ENCODE peak calls at places on chromosome 9, in four cellular contexts. P, V, F and D are unnamed samples.

GRCh38 chr9:14148501-14149103 is 165.3 kb downstream of the NFIB start:
- DNase-seq in V (no peak), P (no peak), F (no peak), D (no peak)

GRCh38 chr9:108325406-108325805 is 530.4 kb downstream of the ACTL7B start:
- DNase-seq in V (no peak), F (no peak), P (no peak), D (no peak)

GRCh38 chr9:126482361-126483044 is 131.2 kb upstream of the LMX1B start:
- DNase-seq in P (no peak), V (no peak), F (peak; percentile 91), D (peak; percentile 89)

GRCh38 chr9:113682297-113682771 is 193.8 kb upstream of the ZNF618 start:
- DNase-seq in F (peak; percentile 66), P (peak; percentile 16), V (peak; percentile 83), D (peak; percentile 95)

GRCh38 chr9:7273575-7273974 is 515.8 kb downstream of the KDM4C start:
- DNase-seq in F (peak; percentile 62), P (no peak), V (no peak), D (no peak)

GRCh38 chr9:79054500-79054899 is 517.3 kb upstream of the TLE4 start:
- DNase-seq in P (no peak), F (no peak), V (no peak), D (no peak)

GRCh38 chr9:17843236-17843635 is 264.4 kb downstream of the SH3GL2 start:
- DNase-seq in F (no peak), V (no peak), P (no peak), D (no peak)

GRCh38 chr9:23746317-23746716 is 79.7 kb downstream of the ELAVL2 start:
- DNase-seq in V (no peak), F (no peak), P (no peak), D (no peak)

GRCh38 chr9:32010322-32010721 is 374.1 kb upstream of the ACO1 start:
- DNase-seq in V (no peak), F (no peak), P (no peak), D (peak; percentile 28)

GRCh38 chr9:100427366-100428263 is 672 bp downstream of the MSANTD3 start:
- DNase-seq in V (peak; percentile 35), P (no peak), F (peak; percentile 82), D (peak; percentile 86)

GRCh38 chr9:108722396-108722795 is 133.4 kb downstream of the ACTL7B start:
- DNase-seq in P (no peak), F (no peak), V (no peak), D (no peak)

GRCh38 chr9:134678671-134679443 is 37.3 kb downstream of the COL5A1 start:
- DNase-seq in V (no peak), F (peak; percentile 63), P (no peak), D (no peak)

GRCh38 chr9:16664211-16664610 is 206.3 kb downstream of the BNC2 start:
- DNase-seq in P (no peak), V (no peak), F (no peak), D (no peak)

GRCh38 chr9:125906144-125906543 is 159.0 kb downstream of the PBX3 start:
- DNase-seq in F (no peak), P (no peak), V (no peak), D (no peak)

GRCh38 chr9:97990259-97990658 is 7.1 kb downstream of the ANP32B start:
- DNase-seq in P (no peak), F (no peak), V (no peak), D (peak; percentile 57)

GRCh38 chr9:87259543-87259942 is 238.1 kb upstream of the DAPK1 start:
- DNase-seq in V (no peak), P (no peak), F (no peak), D (no peak)

GRCh38 chr9:132485454-132485853 is 75.4 kb downstream of the CFAP77 start:
- DNase-seq in P (no peak), V (no peak), F (no peak), D (no peak)

GRCh38 chr9:37369671-37370070 is 52.8 kb upstream of the GRHPR start:
- DNase-seq in P (no peak), V (no peak), F (no peak), D (peak; percentile 46)

GRCh38 chr9:105344283-105344682 is 99.8 kb downstream of the SLC44A1 start:
- DNase-seq in F (no peak), V (no peak), P (no peak), D (no peak)

GRCh38 chr9:110578896-110579752 is at the start of gene SVEP1:
- DNase-seq in P (no peak), V (no peak), F (peak; percentile 75), D (peak; percentile 84)

GRCh38 chr9:37963936-37964739 is 60.2 kb upstream of the SLC25A51 start:
- DNase-seq in V (no peak), P (no peak), F (no peak), D (no peak)

GRCh38 chr9:134307674-134308638 is 18.3 kb upstream of the RXRA start:
- DNase-seq in F (no peak), V (no peak), P (no peak), D (no peak)

GRCh38 chr9:78369644-78370219 is 72.8 kb downstream of the PSAT1 start:
- DNase-seq in V (peak; percentile 52), F (peak; percentile 87), P (peak; percentile 71), D (peak; percentile 95)

GRCh38 chr9:121405899-121406298 is 35.8 kb upstream of the STOM start:
- DNase-seq in V (no peak), P (no peak), F (no peak), D (no peak)

GRCh38 chr9:69036319-69036718 is 767 bp downstream of the FXN start:
- DNase-seq in P (no peak), V (no peak), F (peak; percentile 18), D (peak; percentile 50)

GRCh38 chr9:13354733-13355132 is 75.2 kb upstream of the MPDZ start:
- DNase-seq in V (no peak), F (no peak), P (no peak), D (no peak)

GRCh38 chr9:116391306-116391900 is 237.8 kb downstream of the PAPPA start:
- DNase-seq in V (no peak), P (no peak), F (no peak), D (peak; percentile 64)

GRCh38 chr9:116387934-116388714 is 234.5 kb downstream of the PAPPA start:
- DNase-seq in F (no peak), V (no peak), P (no peak), D (no peak)

GRCh38 chr9:116394070-116394469 is 240.5 kb downstream of the PAPPA start:
- DNase-seq in V (no peak), F (no peak), P (no peak), D (no peak)

GRCh38 chr9:116389546-116390305 is 236.1 kb downstream of the PAPPA start:
- DNase-seq in V (no peak), P (no peak), F (no peak), D (no peak)

GRCh38 chr9:116390306-116391228 is 237.0 kb downstream of the PAPPA start:
- DNase-seq in P (no peak), V (no peak), F (no peak), D (no peak)
- H3K9ac ChIP-seq in P (no peak overlapping the region), V (no peak overlapping the region), F (no peak overlapping the region), D (no peak overlapping the region)

DNA sequence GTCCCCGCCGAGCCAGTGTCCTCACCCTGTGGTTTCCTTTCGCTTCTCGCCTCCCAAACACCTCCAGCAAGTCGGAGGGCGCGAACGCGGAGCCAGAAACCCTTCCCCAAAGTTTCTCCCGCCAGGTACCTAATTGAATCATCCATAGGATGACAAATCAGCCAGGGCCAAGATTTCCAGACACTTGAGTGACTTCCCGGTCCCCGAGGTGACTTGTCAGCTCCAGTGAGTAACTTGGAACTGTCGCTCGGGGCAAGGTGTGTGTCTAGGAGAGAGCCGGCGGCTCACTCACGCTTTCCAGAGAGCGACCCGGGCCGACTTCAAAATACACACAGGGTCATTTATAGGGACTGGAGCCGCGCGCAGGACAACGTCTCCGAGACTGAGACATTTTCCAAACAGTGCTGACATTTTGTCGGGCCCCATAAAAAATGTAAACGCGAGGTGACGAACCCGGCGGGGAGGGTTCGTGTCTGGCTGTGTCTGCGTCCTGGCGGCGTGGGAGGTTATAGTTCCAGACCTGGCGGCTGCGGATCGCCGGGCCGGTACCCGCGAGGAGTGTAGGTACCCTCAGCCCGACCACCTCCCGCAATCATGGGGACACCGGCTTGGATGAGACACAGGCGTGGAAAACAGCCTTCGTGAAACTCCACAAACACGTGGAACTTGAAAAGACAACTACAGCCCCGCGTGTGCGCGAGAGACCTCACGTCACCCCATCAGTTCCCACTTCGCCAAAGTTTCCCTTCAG is 1.4 kb downstream of the GLIS3 start:
- DNase-seq in P (no peak), F (peak; percentile 56), V (no peak), D (peak; percentile 83)
- H3K9ac ChIP-seq in P (peak overlapping the region; percentile 57), F (peak overlapping the region; percentile 46), V (peak overlapping the region; percentile 70), D (peak overlapping the region; percentile 24)

DNA sequence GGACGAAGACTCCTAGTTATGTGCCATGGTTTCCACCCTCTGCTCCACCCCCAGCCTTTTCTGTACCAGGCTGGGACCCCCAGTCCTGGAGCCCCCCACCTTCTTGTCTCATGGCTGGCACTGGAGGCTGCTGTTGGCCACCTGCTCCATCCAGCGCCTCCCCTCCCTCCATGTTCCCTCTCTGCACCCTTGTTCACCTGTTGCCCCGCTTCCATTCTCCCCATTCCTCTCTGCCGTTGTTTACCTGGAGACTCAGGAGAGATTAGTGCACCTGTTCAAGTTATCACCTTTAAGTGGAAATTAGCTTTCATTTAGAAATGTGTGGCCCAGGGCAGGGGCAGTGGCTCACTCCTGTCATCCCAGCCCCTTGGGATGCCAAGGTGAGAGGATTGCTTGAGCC is 7.2 kb downstream of the NTMT1 start:
- DNase-seq in V (no peak), F (no peak), P (no peak), D (no peak)
- H3K9ac ChIP-seq in V (no peak overlapping the region), F (no peak overlapping the region), P (no peak overlapping the region), D (no peak overlapping the region)

GRCh38 chr9:127693697-127694096 is 13.1 kb upstream of the CFAP157 start:
- DNase-seq in V (no peak), P (no peak), F (no peak), D (no peak)
- H3K9ac ChIP-seq in V (no peak overlapping the region), P (no peak overlapping the region), F (no peak overlapping the region), D (no peak overlapping the region)

GRCh38 chr9:130107955-130108354 is 54.2 kb downstream of the GPR107 start:
- DNase-seq in V (no peak), F (no peak), P (no peak), D (no peak)

GRCh38 chr9:130111805-130112204 is 58.1 kb downstream of the GPR107 start:
- DNase-seq in F (no peak), V (no peak), P (no peak), D (no peak)

GRCh38 chr9:130110166-130110565 is 56.5 kb downstream of the GPR107 start:
- DNase-seq in F (no peak), V (no peak), P (no peak), D (peak; percentile 68)

GRCh38 chr9:130112244-130113151 is 58.8 kb downstream of the GPR107 start:
- DNase-seq in P (no peak), F (no peak), V (no peak), D (no peak)

GRCh38 chr9:130110596-130111021 is 56.9 kb downstream of the GPR107 start:
- DNase-seq in V (no peak), F (no peak), P (no peak), D (peak; percentile 59)
- H3K9ac ChIP-seq in V (no peak overlapping the region), F (no peak overlapping the region), P (peak overlapping the region; percentile 7), D (no peak overlapping the region)

GRCh38 chr9:88322906-88323566 is 65.2 kb upstream of the SPIN1 start:
- DNase-seq in F (no peak), V (no peak), P (peak; percentile 81), D (no peak)
- H3K9ac ChIP-seq in F (no peak overlapping the region), V (no peak overlapping the region), P (no peak overlapping the region), D (no peak overlapping the region)